ENCODE peak calls at places on chromosomes 1 and 21, in ten cellular contexts. A, R, Q, S, G, W, J, V, N and H are unnamed samples.
A peak's percentile ranks its signal among the peaks of the same experiment; 100 is the strongest.

GRCh38 chr1:202085682-202086373 is 36.9 kb upstream of the GPR37L1 start:
- DNase-seq in V (no peak), J (no peak), S (no peak), N (no peak), Q (no peak), A (peak; percentile 21), G (no peak), W (no peak), R (peak; percentile 40), H (no peak)

GRCh38 chr1:162973381-162973795 is 95.8 kb upstream of the RGS4 start:
- DNase-seq in A (peak; percentile 93), N (peak; percentile 95), J (no peak), Q (no peak), W (no peak), S (peak; percentile 54), G (no peak), V (no peak), R (no peak), H (no peak)

GRCh38 chr1:59601032-59601431 is 213.7 kb upstream of the HOOK1 start:
- DNase-seq in N (peak; percentile 39), R (peak; percentile 26), W (no peak), A (no peak), V (no peak), Q (no peak), S (no peak), G (no peak), J (no peak), H (no peak)

GRCh38 chr1:106619080-106619826 is 437.2 kb upstream of the PRMT6 start:
- DNase-seq in W (no peak), V (no peak), S (no peak), Q (no peak), N (no peak), J (no peak), A (no peak), G (no peak), R (no peak), H (no peak)

GRCh38 chr21:46082638-46083270 is 15.2 kb upstream of the COL6A2 start:
- DNase-seq in V (no peak), A (no peak), Q (no peak), G (no peak), R (no peak), W (peak; percentile 81), N (no peak), J (no peak), S (no peak), H (no peak)

GRCh38 chr1:202618387-202619022 is 91.7 kb downstream of the SYT2 start:
- DNase-seq in S (peak; percentile 69), Q (no peak), A (peak; percentile 43), N (peak; percentile 88), W (no peak), R (no peak), J (no peak), G (no peak), V (no peak), H (no peak)

GRCh38 chr1:27634982-27635362 is at the start of gene FGR:
- DNase-seq in Q (no peak), J (no peak), W (no peak), A (no peak), N (no peak), S (no peak), G (no peak), V (no peak), R (no peak), H (peak; percentile 33)

GRCh38 chr21:33968082-33968997 is 52.7 kb upstream of the ATP5PO start:
- DNase-seq in S (peak; percentile 75), Q (no peak), A (peak; percentile 61), N (peak; percentile 87), W (no peak), V (no peak), R (peak; percentile 15), J (no peak), G (no peak), H (no peak)

GRCh38 chr1:156419863-156420208 is 50.8 kb downstream of the RHBG start:
- DNase-seq in N (no peak), J (no peak), Q (no peak), R (no peak), S (no peak), G (no peak), W (no peak), A (no peak), V (no peak), H (no peak)

GRCh38 chr1:195591917-195592672 is 1016.1 kb downstream of the KCNT2 start:
- DNase-seq in W (no peak), S (peak; percentile 74), A (no peak), N (peak; percentile 75), R (no peak), G (no peak), J (no peak), V (no peak), Q (peak; percentile 24), H (no peak)

GRCh38 chr21:38639782-38640750 is 141.8 kb upstream of the ERG start:
- DNase-seq in V (no peak), Q (no peak), A (no peak), N (no peak), J (no peak), S (no peak), R (no peak), G (no peak), W (no peak), H (no peak)

GRCh38 chr1:198019126-198019525 is 102.0 kb downstream of the LHX9 start:
- DNase-seq in N (peak; percentile 32), Q (no peak), S (no peak), R (no peak), J (no peak), A (no peak), G (no peak), V (no peak), W (no peak), H (no peak)

GRCh38 chr1:22662318-22662717 is 9.3 kb downstream of the C1QB start:
- DNase-seq in A (no peak), G (no peak), Q (no peak), N (no peak), S (peak; percentile 27), R (peak; percentile 22), J (no peak), V (no peak), W (no peak), H (no peak)

GRCh38 chr1:85394130-85394529 is 70.8 kb downstream of the DDAH1 start:
- DNase-seq in Q (no peak), G (no peak), S (no peak), A (no peak), R (no peak), W (no peak), N (no peak), J (no peak), V (no peak), H (no peak)

GRCh38 chr1:29379438-29380073 is 143.2 kb downstream of the PTPRU start:
- DNase-seq in S (no peak), Q (no peak), G (no peak), J (no peak), N (peak; percentile 69), W (no peak), R (no peak), V (peak; percentile 31), A (peak; percentile 66), H (no peak)

GRCh38 chr1:113415256-113416189 is 25.2 kb downstream of the MAGI3 start:
- DNase-seq in G (no peak), R (no peak), A (no peak), J (no peak), N (peak; percentile 16), S (no peak), V (no peak), W (no peak), Q (no peak), H (no peak)

GRCh38 chr1:185300152-185300551 is 16.9 kb downstream of the IVNS1ABP start:
- DNase-seq in S (no peak), J (no peak), G (no peak), A (no peak), R (no peak), Q (no peak), N (no peak), W (no peak), V (no peak), H (no peak)

GRCh38 chr1:43344267-43344666 is 6.6 kb downstream of the MPL start:
- DNase-seq in Q (no peak), J (no peak), N (no peak), A (no peak), R (no peak), V (no peak), G (no peak), S (no peak), W (no peak), H (no peak)

GRCh38 chr1:25568090-25568833 is 24.9 kb downstream of the LDLRAP1 start:
- DNase-seq in R (no peak), S (peak; percentile 97), V (no peak), W (no peak), J (no peak), A (peak; percentile 42), Q (peak; percentile 22), N (peak; percentile 72), G (no peak), H (no peak)

GRCh38 chr1:24351247-24351646 is 32.1 kb downstream of the GRHL3 start:
- DNase-seq in R (no peak), Q (no peak), W (no peak), V (peak; percentile 54), G (no peak), S (no peak), J (no peak), A (no peak), N (no peak), H (no peak)

GRCh38 chr1:246215505-246215893 is 291.6 kb downstream of the SMYD3 start:
- DNase-seq in W (no peak), R (no peak), V (no peak), J (no peak), G (no peak), A (no peak), Q (no peak), N (no peak), S (no peak), H (no peak)

GRCh38 chr1:51300270-51300669 is 30.1 kb downstream of the TTC39A start:
- DNase-seq in J (no peak), N (no peak), R (no peak), A (no peak), G (no peak), Q (no peak), V (no peak), W (no peak), S (no peak), H (no peak)

GRCh38 chr1:195202271-195202670 is 1406.0 kb downstream of the KCNT2 start:
- DNase-seq in A (peak; percentile 17), G (no peak), N (no peak), R (no peak), S (no peak), Q (no peak), V (no peak), J (no peak), W (no peak), H (no peak)

GRCh38 chr1:224266105-224266935 is 63.7 kb downstream of the NVL start:
- DNase-seq in N (no peak), G (no peak), W (peak; percentile 74), Q (no peak), J (no peak), S (no peak), V (no peak), R (no peak), A (no peak), H (no peak)

GRCh38 chr1:91026777-91027176 is 4.9 kb upstream of the ZNF644 start:
- DNase-seq in R (no peak), N (no peak), Q (no peak), V (peak; percentile 32), A (peak; percentile 45), S (peak; percentile 16), G (no peak), J (no peak), W (no peak), H (no peak)

GRCh38 chr1:203116048-203116810 is 11.3 kb upstream of the ADORA1 start:
- DNase-seq in N (no peak), S (no peak), V (no peak), W (peak; percentile 72), A (no peak), J (no peak), Q (no peak), G (no peak), R (no peak), H (no peak)

GRCh38 chr1:60950431-60951068 is 131.8 kb upstream of the NFIA start:
- DNase-seq in G (no peak), Q (no peak), N (no peak), V (no peak), W (no peak), J (no peak), R (no peak), A (no peak), S (no peak), H (no peak)

GRCh38 chr1:198833706-198834497 is 195.1 kb downstream of the PTPRC start:
- DNase-seq in W (no peak), S (no peak), G (no peak), Q (no peak), R (no peak), N (no peak), J (no peak), V (no peak), A (no peak), H (no peak)